ENCODE peak calls at places on chromosome 4, in four cellular contexts. C is GM23338, Z is astrocyte of the cerebellum, U is lower lobe of right lung. L is an unnamed sample.

GRCh38 chr4:177427097-177427665 is 15.1 kb downstream of the AGA start:
- DNase-seq in C (no peak), Z (no peak), U (no peak), L (no peak)

GRCh38 chr4:112889619-112890294 is 159.7 kb upstream of the ANK2 start:
- DNase-seq in C (no peak), Z (no peak), U (no peak), L (peak)

GRCh38 chr4:183261953-183262775 is 57.9 kb downstream of the CLDN22 start:
- DNase-seq in C (peak), Z (peak), U (peak), L (peak)

GRCh38 chr4:153152453-153153338 is 51.5 kb upstream of the TRIM2 start:
- DNase-seq in C (peak), Z (no peak), U (peak), L (no peak)

GRCh38 chr4:114052227-114052626 is 72.8 kb upstream of the ARSJ start:
- DNase-seq in C (no peak), Z (no peak), U (no peak), L (no peak)

GRCh38 chr4:53514509-53514908 is 76.8 kb downstream of the LNX1 start:
- DNase-seq in C (no peak), Z (no peak), U (no peak), L (no peak)

GRCh38 chr4:83216856-83217683 is 67.5 kb downstream of the COQ2 start:
- DNase-seq in C (no peak), Z (no peak), U (no peak), L (no peak)

GRCh38 chr4:144104509-144105130 is 35.9 kb downstream of the GYPA start:
- DNase-seq in C (no peak), Z (no peak), U (no peak), L (no peak)

GRCh38 chr4:155571184-155571944 is 95.3 kb upstream of the GUCY1A1 start:
- DNase-seq in C (no peak), Z (no peak), U (no peak), L (peak)

GRCh38 chr4:31059753-31060522 is 339.8 kb downstream of the PCDH7 start:
- DNase-seq in C (no peak), Z (no peak), U (no peak), L (peak)

GRCh38 chr4:173367946-173368345 is 2.8 kb upstream of the SAP30 start:
- DNase-seq in C (no peak), Z (no peak), U (no peak), L (peak)

GRCh38 chr4:76090241-76090691 is 15.8 kb downstream of the ART3 start:
- DNase-seq in C (no peak), Z (no peak), U (no peak), L (peak)

GRCh38 chr4:7419961-7420660 is 14.6 kb downstream of the PSAPL1 start:
- DNase-seq in C (no peak), Z (no peak), U (no peak), L (no peak)

GRCh38 chr4:2702770-2703169 is 53.4 kb downstream of the TNIP2 start:
- DNase-seq in C (no peak), Z (no peak), U (no peak), L (no peak)

GRCh38 chr4:171594293-171594692 is 218.9 kb upstream of the GALNTL6 start:
- DNase-seq in C (peak), Z (no peak), U (no peak), L (no peak)

GRCh38 chr4:8639777-8640720 is 47.5 kb downstream of the CPZ start:
- DNase-seq in C (no peak), Z (no peak), U (peak), L (no peak)

GRCh38 chr4:20019310-20020015 is 232.2 kb upstream of the SLIT2 start:
- DNase-seq in C (no peak), Z (no peak), U (no peak), L (no peak)

GRCh38 chr4:53720776-53721175 is 129.5 kb upstream of the LNX1 start:
- DNase-seq in C (no peak), Z (no peak), U (no peak), L (no peak)

GRCh38 chr4:38957947-38958346 is 74.3 kb downstream of the TMEM156 start:
- DNase-seq in C (no peak), Z (no peak), U (no peak), L (no peak)

GRCh38 chr4:187175197-187175596 is 451.5 kb upstream of the FAT1 start:
- DNase-seq in C (no peak), Z (no peak), U (no peak), L (no peak)

GRCh38 chr4:3320361-3321023 is 27.7 kb downstream of the RGS12 start:
- DNase-seq in C (no peak), Z (no peak), U (no peak), L (no peak)

GRCh38 chr4:186900232-186900900 is 176.7 kb upstream of the FAT1 start:
- DNase-seq in C (no peak), Z (peak), U (no peak), L (peak)

GRCh38 chr4:189845145-189845846 is 95.4 kb upstream of the FRG1 start:
- DNase-seq in C (no peak), Z (no peak), U (no peak), L (no peak)

GRCh38 chr4:56389558-56389957 is 2.3 kb upstream of the AASDH start:
- DNase-seq in C (no peak), Z (no peak), U (no peak), L (no peak)

GRCh38 chr4:21697583-21697982 is 251.0 kb downstream of the KCNIP4 start:
- DNase-seq in C (peak), Z (no peak), U (peak), L (no peak)

GRCh38 chr4:102503831-102504786 is 3.0 kb downstream of the NFKB1 start:
- DNase-seq in C (no peak), Z (no peak), U (no peak), L (no peak)
- H3K4me3 ChIP-seq in C (no peak), Z (no peak), U (peak), L (peak)

DNA sequence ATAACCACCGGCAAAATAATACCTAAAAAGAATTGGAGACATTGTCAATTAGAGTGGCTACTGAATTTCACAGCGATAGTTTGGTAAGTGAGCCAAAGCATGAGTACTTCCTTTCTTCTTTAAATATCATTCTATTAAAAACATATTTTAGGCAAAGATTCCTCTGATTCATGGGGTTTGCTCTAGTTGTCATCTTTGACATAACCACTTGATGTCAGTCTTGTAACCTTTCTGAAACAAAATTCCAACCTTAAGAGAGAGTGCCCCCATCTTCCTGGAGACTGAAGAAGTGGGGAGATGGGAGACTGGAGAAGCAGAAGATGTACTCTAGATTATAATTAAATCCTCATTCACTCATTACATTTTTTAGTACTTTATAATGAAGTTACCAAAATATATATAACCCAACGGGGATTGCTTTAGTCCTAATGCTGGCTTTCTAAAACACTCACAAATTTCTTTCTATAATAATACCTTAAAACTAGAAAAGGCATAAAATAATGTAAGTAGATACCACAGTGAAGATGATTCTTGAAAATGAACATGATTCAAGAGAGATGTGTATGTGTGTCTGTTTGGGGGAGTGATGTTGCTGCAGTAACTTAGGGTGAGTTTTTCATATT is 96.4 kb downstream of the EMCN start:
- DNase-seq in C (peak), Z (peak), U (no peak), L (peak)
- TF ChIP-seq CTCF in C (peak), Z (peak), U (peak), L (peak)

DNA sequence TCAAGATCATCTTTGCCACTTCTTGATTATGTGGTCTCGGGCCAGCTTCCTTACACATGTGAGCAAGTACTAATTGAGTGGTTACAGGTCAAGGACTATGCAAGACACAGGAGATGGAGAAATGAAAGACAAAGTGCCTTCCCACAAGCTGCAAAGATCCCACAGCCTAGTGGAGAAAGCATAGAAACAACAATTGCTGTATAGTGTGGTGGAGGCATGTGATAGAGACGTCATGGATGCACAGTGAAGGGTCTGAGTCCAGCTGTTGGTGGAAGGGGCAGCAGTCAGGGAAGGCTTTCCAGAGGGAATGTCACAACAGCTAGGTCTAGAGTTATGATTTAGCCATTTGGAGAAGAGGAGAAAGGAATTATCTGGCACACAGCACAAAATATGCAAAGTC is 210.6 kb downstream of the KDR start:
- DNase-seq in C (no peak), Z (no peak), U (no peak), L (no peak)
- H3K4me3 ChIP-seq in C (no peak), Z (no peak), U (no peak), L (no peak)

DNA sequence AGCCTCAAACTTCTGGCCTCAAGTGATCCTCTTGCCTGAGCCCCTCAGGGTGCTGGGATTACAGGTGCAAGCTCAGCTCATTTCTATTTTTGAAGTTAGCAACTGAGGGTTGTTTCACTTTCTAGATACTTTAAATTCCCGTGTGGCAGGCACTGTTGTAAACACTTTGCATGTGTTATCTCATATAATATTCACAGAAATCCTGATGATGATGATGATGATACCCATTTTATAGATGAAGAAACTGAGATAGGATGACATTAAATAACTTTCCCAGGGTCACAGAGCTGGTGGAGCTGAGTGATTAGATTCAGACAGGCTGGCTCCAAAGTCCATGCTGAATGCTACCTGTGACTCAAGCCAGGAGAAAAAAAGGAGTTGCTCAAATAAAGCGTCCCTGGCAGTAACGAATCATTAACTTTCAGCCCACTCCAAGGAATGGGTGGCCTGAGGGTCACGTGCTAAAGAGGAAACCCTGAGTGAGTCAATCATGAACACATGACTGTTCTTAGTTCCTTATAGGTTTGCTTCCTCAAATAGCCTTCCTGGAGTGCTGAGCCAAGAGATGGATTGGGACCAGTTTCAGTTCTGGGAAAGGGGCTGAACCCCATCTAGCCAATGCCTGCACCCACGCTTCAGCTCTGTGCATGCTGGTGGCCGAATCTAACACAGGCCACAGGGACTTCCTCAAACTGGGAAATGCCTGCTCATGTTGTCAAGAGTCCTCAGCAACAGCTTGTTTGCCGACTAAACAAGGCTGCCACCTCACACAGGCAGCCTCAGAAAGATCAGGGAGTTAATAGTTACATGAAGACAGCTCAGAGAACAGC is 52.8 kb downstream of the RBM47 start:
- DNase-seq in C (peak), Z (no peak), U (peak), L (peak)
- TF ChIP-seq CTCF in C (no peak), Z (no peak), U (no peak), L (no peak)

DNA sequence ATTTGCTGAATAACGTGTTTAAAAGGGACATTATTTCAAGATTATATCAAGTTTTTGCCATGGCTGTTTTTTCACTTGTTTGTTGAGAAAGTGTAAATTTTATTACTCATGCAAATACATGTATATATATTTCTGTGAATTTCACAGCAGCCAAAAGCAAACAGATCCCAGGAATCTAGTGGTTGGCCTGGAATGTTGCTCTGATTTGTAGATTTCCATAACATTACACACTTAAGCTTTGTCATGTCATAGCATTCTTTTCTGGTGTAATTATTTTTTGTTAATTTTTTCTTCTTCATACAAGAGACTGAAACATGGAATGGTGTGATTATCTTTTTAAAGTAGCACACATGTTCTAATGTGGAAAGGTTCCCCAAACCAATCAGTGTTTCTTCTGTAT is 20.1 kb downstream of the RUFY3 start:
- DNase-seq in C (no peak), Z (no peak), U (no peak), L (no peak)
- H3K4me3 ChIP-seq in C (no peak), Z (no peak), U (no peak), L (no peak)

GRCh38 chr4:168102403-168102802 is 10.1 kb downstream of the ANXA10 start:
- DNase-seq in C (no peak), Z (no peak), U (no peak), L (no peak)
- TF ChIP-seq CTCF in C (no peak), Z (no peak), U (no peak), L (no peak)

GRCh38 chr4:101527186-101527585 is 179.9 kb upstream of the PPP3CA start:
- DNase-seq in C (no peak), Z (no peak), U (no peak), L (no peak)
- H3K4me3 ChIP-seq in C (no peak), Z (no peak), U (no peak), L (no peak)

DNA sequence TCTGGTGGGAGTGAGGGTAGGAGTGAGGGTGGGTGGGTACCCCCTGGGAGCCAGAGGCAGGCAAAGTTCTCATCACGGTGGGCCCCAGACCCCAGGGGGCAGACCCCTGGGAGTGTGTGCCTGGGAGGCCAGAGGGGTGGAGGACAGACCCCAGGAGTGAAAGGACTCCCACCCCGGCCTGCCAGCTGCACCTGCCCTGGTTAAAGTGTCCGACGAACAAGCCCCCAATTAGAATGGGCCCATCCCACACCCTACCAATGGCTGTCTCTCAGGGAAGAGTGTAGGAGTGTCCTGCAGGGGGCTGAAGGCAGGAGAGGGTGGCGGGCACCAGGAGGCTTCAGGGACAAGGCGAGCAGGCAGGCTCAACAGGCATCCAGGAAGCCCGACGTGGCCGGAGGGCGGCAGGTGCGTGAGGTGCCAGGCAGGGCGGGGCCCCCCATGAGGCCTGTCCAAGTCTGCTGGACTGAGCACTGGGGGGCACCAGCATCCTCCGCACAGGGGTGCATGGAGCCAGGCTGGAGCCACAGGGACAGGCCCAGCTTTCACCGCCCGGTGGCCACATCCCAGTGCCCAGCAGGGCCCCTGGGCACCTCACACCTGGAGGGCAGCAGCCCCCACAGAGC is 8.7 kb downstream of the PDE6B start:
- DNase-seq in C (no peak), Z (no peak), U (peak), L (no peak)
- TF ChIP-seq CTCF in C (peak), Z (no peak), U (no peak), L (no peak)

GRCh38 chr4:16627999-16628398 is 270.4 kb downstream of the LDB2 start:
- DNase-seq in C (no peak), Z (peak), U (no peak), L (peak)
- H3K4me3 ChIP-seq in C (no peak), Z (no peak), U (no peak), L (no peak)

L was measured in fibroblast of pulmonary artery.